ENCODE peak calls at places on chromosomes 4 and X, in nine cellular contexts. N is omental fat pad, A is NB4, X is endothelial cell, B is ovary, F is nephron progenitor cell, M is neural crest cell, V is fibroblast of pulmonary artery, W is WTC11. J is an unnamed sample.

GRCh38 chr4:106208481-106209460 is 107.2 kb downstream of the TBCK start:
- DNase-seq in N (no peak), A (no peak), X (no peak), B (no peak), F (no peak), M (no peak), V (no peak), W (peak; percentile 16), J (no peak)

GRCh38 chrX:21840199-21840557 is 761 bp downstream of the MBTPS2 start:
- DNase-seq in N (no peak), A (peak; percentile 26), X (no peak), B (no peak), F (no peak), M (no peak), V (no peak), W (no peak), J (no peak)

GRCh38 chrX:23332101-23332887 is 2.4 kb upstream of the PTCHD1 start:
- DNase-seq in N (no peak), A (no peak), X (no peak), B (no peak), F (peak; percentile 36), M (peak; percentile 7), V (no peak), W (peak; percentile 15), J (no peak)

GRCh38 chr4:25969374-25969773 is 55.4 kb downstream of the SMIM20 start:
- DNase-seq in N (no peak), A (no peak), X (no peak), B (no peak), F (no peak), M (no peak), V (no peak), W (no peak), J (no peak)

GRCh38 chr4:186758929-186759682 is 35.5 kb upstream of the FAT1 start:
- DNase-seq in N (no peak), A (no peak), X (no peak), B (no peak), F (no peak), M (no peak), V (no peak), W (no peak), J (no peak)

GRCh38 chr4:25821899-25822298 is 40.9 kb downstream of the SEL1L3 start:
- DNase-seq in N (no peak), A (no peak), X (no peak), B (no peak), F (no peak), M (no peak), V (no peak), W (no peak), J (no peak)

GRCh38 chr4:87823741-87824140 is 9.0 kb upstream of the MEPE start:
- DNase-seq in N (no peak), A (no peak), X (no peak), B (no peak), F (no peak), M (no peak), V (no peak), W (no peak), J (no peak)

GRCh38 chr4:188554413-188554812 is 415.2 kb downstream of the TRIML1 start:
- DNase-seq in N (no peak), A (no peak), X (no peak), B (no peak), F (no peak), M (no peak), V (no peak), W (no peak), J (no peak)

GRCh38 chr4:86816463-86817107 is 32.6 kb downstream of the SLC10A6 start:
- DNase-seq in N (no peak), A (no peak), X (no peak), B (peak; percentile 62), F (no peak), M (no peak), V (no peak), W (no peak), J (no peak)

GRCh38 chrX:78687586-78687985 is 28.5 kb upstream of the RTL3 start:
- DNase-seq in N (no peak), A (peak; percentile 41), X (no peak), B (no peak), F (no peak), M (no peak), V (no peak), W (no peak), J (no peak)

GRCh38 chr4:153109296-153109868 is 94.9 kb upstream of the TRIM2 start:
- DNase-seq in N (no peak), A (no peak), X (no peak), B (no peak), F (no peak), M (no peak), V (no peak), W (no peak), J (no peak)

GRCh38 chrX:116009871-116010710 is 160.5 kb upstream of the AGTR2 start:
- DNase-seq in N (no peak), A (peak; percentile 38), X (no peak), B (no peak), F (no peak), M (no peak), V (no peak), W (peak; percentile 30), J (no peak)

DNA sequence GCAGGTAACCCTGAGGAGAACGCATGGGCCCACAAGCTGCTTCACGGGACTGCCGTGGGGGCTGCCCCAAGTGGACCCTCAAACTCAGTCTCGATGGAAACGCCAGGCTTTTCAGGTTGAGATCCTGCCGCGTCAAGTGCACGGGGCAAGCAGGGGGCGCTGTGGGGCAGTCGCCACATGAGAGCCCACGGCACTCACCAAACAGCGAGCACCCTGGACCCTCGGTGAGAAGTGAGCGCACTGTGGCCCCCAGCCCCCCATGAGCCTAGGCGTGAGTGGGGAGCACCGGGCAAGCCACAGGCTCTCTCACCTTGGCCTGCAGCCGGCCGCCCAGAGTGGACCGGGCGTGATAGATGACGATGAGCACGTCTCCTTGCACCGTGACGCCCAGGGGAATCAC is 50.9 kb upstream of the CPLX1 start:
- DNase-seq in N (no peak), A (peak; percentile 44), X (peak; percentile 36), B (no peak), F (peak; percentile 41), M (no peak), V (no peak), W (peak; percentile 67), J (no peak)
- TF ChIP-seq CTCF in N (no peak), A (peak; percentile 36), X (peak; percentile 54), B (no peak), F (peak; percentile 27), M (peak; percentile 40), V (peak; percentile 10), W (peak; percentile 68), J (peak; percentile 14)

DNA sequence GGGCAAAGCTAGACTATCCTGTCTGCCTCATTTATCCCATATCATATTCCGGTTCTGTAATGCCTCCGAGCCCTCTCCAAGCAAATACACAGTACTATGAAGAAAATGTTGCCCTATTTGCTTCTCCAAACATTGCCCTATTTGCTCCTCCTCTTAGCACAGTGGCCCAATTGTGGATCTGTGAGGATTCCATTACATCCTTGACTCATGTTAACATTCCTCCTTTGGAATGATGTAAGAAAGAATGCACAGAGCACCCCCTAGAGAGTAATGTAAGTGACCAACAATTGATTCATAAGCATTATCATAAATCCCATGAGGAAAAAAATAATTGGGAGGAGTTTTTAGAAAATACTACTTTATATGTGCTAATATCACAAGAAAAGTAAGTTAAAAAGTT is 11.3 kb upstream of the BTC start:
- DNase-seq in N (no peak), A (no peak), X (no peak), B (no peak), F (no peak), M (no peak), V (peak; percentile 68), W (no peak), J (no peak)
- TF ChIP-seq CTCF in N (no peak), A (no peak), X (no peak), B (no peak), F (no peak), M (no peak), V (no peak), W (no peak), J (peak; percentile 24)

DNA sequence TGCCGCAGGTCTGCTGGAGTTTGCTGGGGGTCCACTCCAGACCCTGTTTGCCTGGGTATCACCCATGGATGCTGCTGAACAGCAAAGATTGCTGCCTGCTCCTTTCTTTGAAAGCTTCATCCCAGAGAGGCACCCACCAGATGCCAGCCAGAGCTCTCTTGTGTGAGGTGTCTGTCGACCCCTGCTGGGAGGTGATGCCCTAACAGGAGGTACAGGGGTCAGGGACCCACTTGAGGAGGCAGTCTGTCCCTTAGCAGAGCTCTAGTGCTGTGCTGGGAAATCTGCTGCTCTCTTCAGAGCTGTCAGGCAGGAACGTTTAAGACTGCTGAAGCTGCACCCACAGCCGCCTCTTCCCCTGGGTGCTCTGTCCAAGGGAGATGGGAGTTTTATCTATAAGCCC is 162.7 kb downstream of the NAF1 start:
- DNase-seq in N (no peak), A (no peak), X (no peak), B (no peak), F (no peak), M (no peak), V (no peak), W (no peak), J (no peak)
- TF ChIP-seq CTCF in N (no peak), A (no peak), X (no peak), B (no peak), F (no peak), M (no peak), V (no peak), W (no peak), J (no peak)

GRCh38 chr4:20248155-20248558 is 3.5 kb upstream of the SLIT2 start:
- DNase-seq in N (no peak), A (peak; percentile 63), X (peak; percentile 31), B (no peak), F (peak; percentile 17), M (no peak), V (peak; percentile 86), W (no peak), J (no peak)
- TF ChIP-seq CTCF in N (no peak), A (peak; percentile 77), X (peak; percentile 79), B (peak; percentile 10), F (peak; percentile 70), M (peak; percentile 76), V (peak; percentile 71), W (peak; percentile 51), J (peak; percentile 66)

GRCh38 chrX:64642482-64642881 is 247.2 kb upstream of the MTMR8 start:
- DNase-seq in N (no peak), A (peak; percentile 2), X (peak; percentile 8), B (no peak), F (no peak), M (no peak), V (no peak), W (peak; percentile 17), J (no peak)
- TF ChIP-seq CTCF in N (no peak), A (peak; percentile 31), X (peak; percentile 44), B (no peak), F (no peak), M (peak; percentile 43), V (no peak), W (no peak), J (no peak)

GRCh38 chrX:145394344-145394743 is 147.0 kb downstream of the SPANXN1 start:
- DNase-seq in N (no peak), A (no peak), X (no peak), B (no peak), F (no peak), M (no peak), V (no peak), W (no peak), J (no peak)

GRCh38 chrX:145396612-145397011 is 149.3 kb downstream of the SPANXN1 start:
- DNase-seq in N (no peak), A (no peak), X (no peak), B (no peak), F (no peak), M (no peak), V (no peak), W (no peak), J (no peak)

GRCh38 chrX:145393702-145394235 is 146.5 kb downstream of the SPANXN1 start:
- DNase-seq in N (no peak), A (peak; percentile 28), X (no peak), B (no peak), F (no peak), M (no peak), V (no peak), W (no peak), J (no peak)
- TF ChIP-seq CTCF in N (no peak), A (peak; percentile 53), X (no peak), B (no peak), F (peak; percentile 19), M (peak; percentile 43), V (no peak), W (no peak), J (peak; percentile 10)